ENCODE peak calls at places on chromosomes 12 and 14, in seven cellular contexts. B, R, O, J, F, C and Y are unnamed samples.
A peak's percentile ranks its signal among the peaks of the same experiment; 100 is the strongest.

GRCh38 chr12:130281157-130281799 is 56.4 kb upstream of the PIWIL1 start:
- DNase-seq in B (peak; percentile 49), R (no peak), O (peak; percentile 95), J (peak; percentile 87), F (no peak), C (peak; percentile 23), Y (peak; percentile 67)

GRCh38 chr14:103626150-103626850 is 2.7 kb upstream of the KLC1 start:
- DNase-seq in B (no peak), R (no peak), O (no peak), J (no peak), F (no peak), C (no peak), Y (no peak)

GRCh38 chr14:32137313-32137712 is 60.2 kb downstream of the ARHGAP5 start:
- DNase-seq in B (no peak), R (no peak), O (no peak), J (no peak), F (no peak), C (no peak), Y (no peak)

GRCh38 chr12:119692410-119692809 is 24.5 kb downstream of the PRKAB1 start:
- DNase-seq in B (no peak), R (peak; percentile 16), O (no peak), J (no peak), F (no peak), C (no peak), Y (no peak)

GRCh38 chr12:52805739-52806138 is 8.2 kb downstream of the KRT4 start:
- DNase-seq in B (no peak), R (no peak), O (no peak), J (no peak), F (no peak), C (no peak), Y (no peak)

GRCh38 chr12:7190268-7191055 is 976 bp downstream of the PEX5 start:
- DNase-seq in B (no peak), R (peak; percentile 6), O (peak; percentile 65), J (peak; percentile 59), F (peak; percentile 20), C (no peak), Y (peak; percentile 39)

GRCh38 chr14:50529288-50530179 is 2.8 kb downstream of the MAP4K5 start:
- DNase-seq in B (no peak), R (peak; percentile 31), O (no peak), J (no peak), F (peak; percentile 22), C (no peak), Y (peak; percentile 31)

GRCh38 chr12:79938843-79939242 is 3.9 kb upstream of the PPP1R12A start:
- DNase-seq in B (no peak), R (no peak), O (no peak), J (no peak), F (no peak), C (no peak), Y (no peak)

GRCh38 chr12:52215587-52216031 is 17.4 kb upstream of the KRT7 start:
- DNase-seq in B (peak; percentile 99), R (peak; percentile 79), O (no peak), J (no peak), F (peak; percentile 43), C (no peak), Y (peak; percentile 72)

GRCh38 chr12:112524676-112525425 is 106.1 kb downstream of the PTPN11 start:
- DNase-seq in B (peak; percentile 94), R (peak; percentile 29), O (no peak), J (peak; percentile 51), F (peak; percentile 11), C (no peak), Y (peak; percentile 34)

GRCh38 chr14:67721851-67722250 is 20.2 kb downstream of the RDH12 start:
- DNase-seq in B (no peak), R (no peak), O (no peak), J (no peak), F (no peak), C (no peak), Y (no peak)

GRCh38 chr12:121230538-121230907 is 20.6 kb downstream of the P2RX4 start:
- DNase-seq in B (no peak), R (no peak), O (no peak), J (no peak), F (no peak), C (no peak), Y (no peak)

GRCh38 chr14:105358943-105359342 is 39.4 kb upstream of the TEX22 start:
- DNase-seq in B (no peak), R (no peak), O (no peak), J (no peak), F (no peak), C (no peak), Y (no peak)

GRCh38 chr12:12432373-12432772 is 75.5 kb downstream of the BORCS5 start:
- DNase-seq in B (no peak), R (peak; percentile 96), O (no peak), J (no peak), F (peak; percentile 76), C (no peak), Y (no peak)

GRCh38 chr12:70847871-70848270 is 72.7 kb downstream of the PTPRR start:
- DNase-seq in B (peak; percentile 2), R (no peak), O (no peak), J (no peak), F (no peak), C (no peak), Y (no peak)

GRCh38 chr14:67620217-67620789 is 583 bp downstream of the ARG2 start:
- DNase-seq in B (peak; percentile 30), R (peak; percentile 7), O (peak; percentile 57), J (peak; percentile 58), F (peak; percentile 23), C (peak; percentile 47), Y (peak; percentile 70)

GRCh38 chr14:80212025-80212402 is 710 bp upstream of the DIO2 start:
- DNase-seq in B (peak; percentile 99), R (peak; percentile 67), O (no peak), J (no peak), F (peak; percentile 80), C (peak; percentile 33), Y (peak; percentile 94)

GRCh38 chr14:78737116-78737515 is 566.9 kb downstream of the NRXN3 start:
- DNase-seq in B (no peak), R (no peak), O (no peak), J (no peak), F (no peak), C (peak; percentile 9), Y (no peak)

GRCh38 chr12:43285248-43285647 is 266.8 kb downstream of the ADAMTS20 start:
- DNase-seq in B (peak; percentile 15), R (peak; percentile 98), O (no peak), J (no peak), F (peak; percentile 55), C (no peak), Y (no peak)

GRCh38 chr12:106710143-106710893 is 64.2 kb upstream of the RIC8B start:
- DNase-seq in B (peak; percentile 41), R (no peak), O (no peak), J (no peak), F (no peak), C (peak; percentile 47), Y (peak; percentile 44)

GRCh38 chr12:106709068-106709511 is 65.4 kb upstream of the RIC8B start:
- DNase-seq in B (no peak), R (no peak), O (no peak), J (no peak), F (no peak), C (no peak), Y (peak; percentile 24)

GRCh38 chr12:106715582-106715981 is 58.9 kb upstream of the RIC8B start:
- DNase-seq in B (no peak), R (no peak), O (peak; percentile 28), J (no peak), F (no peak), C (no peak), Y (no peak)

GRCh38 chr12:106711316-106711715 is 63.2 kb upstream of the RIC8B start:
- DNase-seq in B (no peak), R (no peak), O (no peak), J (no peak), F (no peak), C (no peak), Y (no peak)

GRCh38 chr12:106712768-106713167 is 61.7 kb upstream of the RIC8B start:
- DNase-seq in B (no peak), R (no peak), O (no peak), J (no peak), F (no peak), C (no peak), Y (no peak)
- H3K79me1 ChIP-seq in B (no peaks in the 10 kb centered on the region), R (no peaks in the 10 kb centered on the region), O (no peaks in the 10 kb centered on the region), J (no peaks in the 10 kb centered on the region), F (no peaks in the 10 kb centered on the region), C (no peaks in the 10 kb centered on the region), Y (no peaks in the 10 kb centered on the region)

DNA sequence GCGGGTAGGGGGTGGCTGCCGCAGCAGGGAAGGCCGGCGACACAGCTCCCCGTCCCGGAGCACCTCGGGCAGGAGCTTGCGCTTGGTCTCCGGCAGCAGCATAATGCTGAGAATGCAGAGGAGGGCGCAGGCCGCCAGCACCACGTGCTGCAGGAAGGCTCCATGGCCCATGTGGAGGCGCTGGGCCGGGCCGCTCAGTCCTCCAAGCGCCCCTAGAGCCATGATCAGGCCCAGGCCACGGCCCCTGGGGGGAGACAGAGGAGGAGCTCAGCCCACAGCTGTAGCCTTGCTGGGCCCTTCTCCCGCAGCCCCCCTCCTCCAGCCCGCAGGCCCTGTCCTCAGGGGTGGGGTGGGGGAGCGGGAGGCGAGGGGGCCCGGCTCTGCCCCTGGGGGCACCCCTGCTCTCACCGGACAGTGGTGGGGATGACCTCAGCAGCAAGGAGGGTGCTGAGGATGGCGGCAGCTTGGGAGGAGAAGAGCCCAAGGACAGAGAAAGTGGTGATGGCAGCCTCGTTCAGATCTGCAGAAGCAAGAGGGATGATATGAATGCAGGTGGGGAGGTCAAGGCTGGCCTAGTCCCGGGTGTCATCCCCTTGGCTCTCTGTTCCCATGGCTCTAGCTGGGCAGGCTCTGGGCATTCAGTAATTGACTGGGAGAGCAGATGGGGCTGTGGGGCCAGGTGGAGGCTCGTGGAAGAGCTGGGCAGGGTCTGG is 5.8 kb downstream of the SLC22A17 start:
- DNase-seq in B (no peak), R (no peak), O (no peak), J (peak; percentile 56), F (no peak), C (no peak), Y (no peak)
- H3K79me1 ChIP-seq in B (no peaks in the 10 kb centered on the region), R (no peaks in the 10 kb centered on the region), O (no peaks in the 10 kb centered on the region), J (no peaks in the 10 kb centered on the region), F (peaks cover 1% of the 10 kb centered on the region), C (no peaks in the 10 kb centered on the region), Y (no peaks in the 10 kb centered on the region)

GRCh38 chr14:90664911-90665695 is 151.1 kb downstream of the TTC7B start:
- DNase-seq in B (no peak), R (peak; percentile 15), O (peak; percentile 23), J (no peak), F (no peak), C (no peak), Y (no peak)
- H3K79me1 ChIP-seq in B (no peaks in the 10 kb centered on the region), R (no peaks in the 10 kb centered on the region), O (no peaks in the 10 kb centered on the region), J (no peaks in the 10 kb centered on the region), F (no peaks in the 10 kb centered on the region), C (no peaks in the 10 kb centered on the region), Y (no peaks in the 10 kb centered on the region)

DNA sequence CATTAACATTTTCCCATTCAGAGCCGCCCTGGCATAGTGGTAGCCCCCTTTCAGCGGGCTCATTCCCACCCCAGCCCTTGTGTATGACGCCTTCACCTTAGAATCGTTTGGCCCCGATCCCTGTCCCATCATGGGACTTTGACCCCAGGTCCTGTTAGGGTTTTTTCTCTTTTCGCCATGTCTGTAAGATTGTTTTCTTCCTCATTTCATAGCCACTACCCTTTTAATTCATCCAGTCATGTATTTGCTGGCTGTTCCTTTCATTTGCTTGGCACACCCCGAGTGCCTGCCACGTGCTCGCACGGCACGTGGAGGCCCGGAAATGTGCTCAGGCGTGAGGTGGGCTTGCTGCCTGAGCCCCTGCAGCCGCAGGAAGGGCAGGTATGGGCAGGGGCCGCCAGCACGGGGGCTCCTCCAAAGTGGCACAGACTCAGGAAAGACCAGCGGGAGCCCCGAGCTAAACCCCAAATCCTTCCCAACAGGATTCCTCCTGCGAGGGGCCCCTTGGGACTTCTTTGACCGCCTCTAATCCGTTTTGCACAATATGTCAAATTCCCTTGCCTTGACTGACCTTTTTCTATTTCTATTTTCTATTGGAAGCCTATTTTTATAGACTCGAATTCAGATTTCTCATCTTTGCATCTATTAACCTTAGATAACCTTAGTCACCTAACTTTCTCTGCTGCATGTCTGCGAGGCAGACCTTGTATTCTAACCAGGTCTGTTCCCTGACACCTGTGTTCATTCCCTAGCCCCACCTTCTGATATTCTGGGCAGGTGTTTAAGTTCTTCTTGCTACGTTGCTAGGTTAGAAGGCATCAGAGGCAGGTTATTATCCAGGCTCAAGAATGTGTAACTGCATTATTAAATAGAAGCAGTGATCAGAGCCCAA is 114.8 kb downstream of the EML1 start:
- DNase-seq in B (no peak), R (no peak), O (peak; percentile 35), J (no peak), F (no peak), C (no peak), Y (no peak)
- H3K79me1 ChIP-seq in B (no peaks in the 10 kb centered on the region), R (no peaks in the 10 kb centered on the region), O (no peaks in the 10 kb centered on the region), J (no peaks in the 10 kb centered on the region), F (no peaks in the 10 kb centered on the region), C (no peaks in the 10 kb centered on the region), Y (no peaks in the 10 kb centered on the region)